ENCODE peak calls at places on chromosome 14, in four cellular contexts. One of them, this sample, is unnamed.

GRCh38 chr14:38127784-38128183 is 79.9 kb upstream of the SSTR1 start:
- DNase-seq in cardiac fibroblast: peak
- DNase-seq in lower leg skin: no peak
- DNase-seq in endothelial cell: no peak
- DNase-seq in this sample: no peak

GRCh38 chr14:71891185-71891584 is 41.0 kb upstream of the RGS6 start:
- DNase-seq in cardiac fibroblast: no peak
- DNase-seq in lower leg skin: no peak
- DNase-seq in endothelial cell: no peak
- DNase-seq in this sample: no peak

GRCh38 chr14:71739273-71739990 is 192.8 kb upstream of the RGS6 start:
- DNase-seq in cardiac fibroblast: peak
- DNase-seq in lower leg skin: no peak
- DNase-seq in endothelial cell: peak
- DNase-seq in this sample: no peak

GRCh38 chr14:78074546-78074945 is 95.6 kb upstream of the NRXN3 start:
- DNase-seq in cardiac fibroblast: no peak
- DNase-seq in lower leg skin: no peak
- DNase-seq in endothelial cell: no peak
- DNase-seq in this sample: no peak

GRCh38 chr14:40623641-40624040 is 983.0 kb upstream of the LRFN5 start:
- DNase-seq in cardiac fibroblast: no peak
- DNase-seq in lower leg skin: no peak
- DNase-seq in endothelial cell: no peak
- DNase-seq in this sample: no peak

GRCh38 chr14:64696355-64696844 is 7.8 kb upstream of the PLEKHG3 start:
- DNase-seq in cardiac fibroblast: no peak
- DNase-seq in lower leg skin: no peak
- DNase-seq in endothelial cell: no peak
- DNase-seq in this sample: no peak

GRCh38 chr14:77979666-77980351 is 179.9 kb downstream of the ADCK1 start:
- DNase-seq in cardiac fibroblast: no peak
- DNase-seq in lower leg skin: no peak
- DNase-seq in endothelial cell: peak
- DNase-seq in this sample: no peak

GRCh38 chr14:100873083-100873482 is 30.4 kb downstream of the RTL1 start:
- DNase-seq in cardiac fibroblast: no peak
- DNase-seq in lower leg skin: no peak
- DNase-seq in endothelial cell: no peak
- DNase-seq in this sample: no peak

GRCh38 chr14:104585966-104586702 is 6.6 kb downstream of the C14orf180 start:
- DNase-seq in cardiac fibroblast: peak
- DNase-seq in lower leg skin: no peak
- DNase-seq in endothelial cell: no peak
- DNase-seq in this sample: no peak

GRCh38 chr14:26370118-26370517 is 227.7 kb downstream of the NOVA1 start:
- DNase-seq in cardiac fibroblast: peak
- DNase-seq in lower leg skin: no peak
- DNase-seq in endothelial cell: no peak
- DNase-seq in this sample: no peak

GRCh38 chr14:99133563-99134332 is 138.2 kb downstream of the BCL11B start:
- DNase-seq in cardiac fibroblast: no peak
- DNase-seq in lower leg skin: no peak
- DNase-seq in endothelial cell: peak
- DNase-seq in this sample: no peak

GRCh38 chr14:58703149-58703509 is 65.4 kb downstream of the DACT1 start:
- DNase-seq in cardiac fibroblast: no peak
- DNase-seq in lower leg skin: no peak
- DNase-seq in endothelial cell: no peak
- DNase-seq in this sample: no peak

GRCh38 chr14:100237735-100238418 is 1.1 kb upstream of the YY1 start:
- DNase-seq in cardiac fibroblast: peak
- DNase-seq in lower leg skin: peak
- DNase-seq in endothelial cell: peak
- DNase-seq in this sample: peak

GRCh38 chr14:82223276-82223675 is 689.6 kb upstream of the SEL1L start:
- DNase-seq in cardiac fibroblast: no peak
- DNase-seq in lower leg skin: no peak
- DNase-seq in endothelial cell: no peak
- DNase-seq in this sample: no peak

GRCh38 chr14:90850487-90850886 is 34.3 kb upstream of the TTC7B start:
- DNase-seq in cardiac fibroblast: peak
- DNase-seq in lower leg skin: no peak
- DNase-seq in endothelial cell: peak
- DNase-seq in this sample: no peak

GRCh38 chr14:83960832-83961512 is 1569.0 kb upstream of the FLRT2 start:
- DNase-seq in cardiac fibroblast: no peak
- DNase-seq in lower leg skin: no peak
- DNase-seq in endothelial cell: no peak
- DNase-seq in this sample: no peak

GRCh38 chr14:58560208-58560607 is 77.6 kb upstream of the DACT1 start:
- DNase-seq in cardiac fibroblast: peak
- DNase-seq in lower leg skin: no peak
- DNase-seq in endothelial cell: no peak
- DNase-seq in this sample: no peak

GRCh38 chr14:50668852-50669194 is 717 bp upstream of the SAV1 start:
- DNase-seq in cardiac fibroblast: no peak
- DNase-seq in lower leg skin: no peak
- DNase-seq in endothelial cell: no peak
- DNase-seq in this sample: no peak

GRCh38 chr14:92963301-92964123 is 40.6 kb downstream of the CHGA start:
- DNase-seq in cardiac fibroblast: no peak
- DNase-seq in lower leg skin: no peak
- DNase-seq in endothelial cell: no peak
- DNase-seq in this sample: no peak

GRCh38 chr14:99325591-99325990 is 53.6 kb upstream of the BCL11B start:
- DNase-seq in cardiac fibroblast: no peak
- DNase-seq in lower leg skin: no peak
- DNase-seq in endothelial cell: no peak
- DNase-seq in this sample: no peak

GRCh38 chr14:50562841-50563240 is 2.9 kb downstream of the ATL1 start:
- DNase-seq in cardiac fibroblast: no peak
- DNase-seq in lower leg skin: no peak
- DNase-seq in endothelial cell: no peak
- DNase-seq in this sample: no peak

GRCh38 chr14:38129705-38130104 is 78.0 kb upstream of the SSTR1 start:
- DNase-seq in cardiac fibroblast: no peak
- DNase-seq in lower leg skin: no peak
- DNase-seq in endothelial cell: no peak
- DNase-seq in this sample: no peak

GRCh38 chr14:61561657-61562276 is 133.5 kb upstream of the HIF1A start:
- DNase-seq in cardiac fibroblast: peak
- DNase-seq in lower leg skin: peak
- DNase-seq in endothelial cell: peak
- DNase-seq in this sample: no peak

GRCh38 chr14:41873379-41874034 is 266.8 kb downstream of the LRFN5 start:
- DNase-seq in cardiac fibroblast: peak
- DNase-seq in lower leg skin: no peak
- DNase-seq in endothelial cell: no peak
- DNase-seq in this sample: no peak

DNA sequence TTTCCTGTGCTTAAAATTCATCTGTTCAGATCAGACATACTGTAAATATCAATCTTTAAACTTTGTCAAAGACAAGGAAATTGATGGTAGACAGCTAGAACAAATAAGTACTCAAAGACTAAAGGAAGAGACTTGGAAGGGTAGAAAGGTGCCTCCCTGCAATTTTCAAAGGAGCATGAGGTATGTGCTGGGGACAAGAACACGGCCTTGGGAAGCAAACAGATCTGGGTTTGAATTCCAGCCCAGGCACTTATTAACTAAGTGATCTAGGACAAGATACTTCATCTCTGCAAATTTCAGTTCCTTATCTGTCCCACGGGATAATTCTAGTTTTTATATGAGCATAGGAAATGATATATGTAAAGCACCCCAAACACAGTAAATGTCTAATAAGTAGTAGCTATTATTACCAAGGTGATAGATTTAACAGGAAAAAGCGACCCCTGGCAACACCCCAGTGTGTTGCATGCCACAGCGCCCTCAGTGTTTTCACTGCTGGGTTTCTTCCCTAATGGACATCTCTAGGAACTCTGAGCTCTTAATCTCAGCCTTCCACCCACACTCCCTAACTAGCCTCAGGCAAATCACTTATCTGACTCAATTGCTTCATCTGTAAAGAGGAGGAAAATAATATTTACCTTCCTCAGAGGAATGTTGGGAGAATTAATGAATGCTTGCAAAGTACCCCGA is 44.7 kb upstream of the BMP4 start:
- DNase-seq in cardiac fibroblast: no peak
- DNase-seq in lower leg skin: no peak
- DNase-seq in endothelial cell: no peak
- DNase-seq in this sample: no peak
- TF ChIP-seq CTCF in cardiac fibroblast: no peak
- TF ChIP-seq CTCF in lower leg skin: no peak
- TF ChIP-seq CTCF in endothelial cell: no peak
- TF ChIP-seq CTCF in this sample: no peak

DNA sequence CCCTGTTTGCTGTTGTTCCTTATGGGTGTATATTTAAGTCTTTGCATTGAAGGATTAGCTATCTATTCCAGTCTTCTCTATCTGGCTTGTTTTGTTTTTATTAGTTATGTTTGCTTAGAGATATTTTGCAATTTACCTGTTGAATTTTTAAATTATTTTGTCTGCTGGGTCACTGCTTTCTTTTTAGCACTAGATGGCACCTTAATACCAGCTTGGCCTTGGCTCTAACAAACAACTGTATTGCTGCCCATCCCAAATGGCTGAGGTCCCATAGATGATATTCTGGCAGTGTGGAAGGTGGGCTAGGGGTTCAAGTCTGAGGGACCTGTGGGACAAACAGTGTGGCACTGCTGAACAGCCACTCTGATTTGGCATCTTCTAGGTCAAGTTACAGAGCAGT is 144.0 kb upstream of the FBXO33 start:
- DNase-seq in cardiac fibroblast: no peak
- DNase-seq in lower leg skin: no peak
- DNase-seq in endothelial cell: no peak
- DNase-seq in this sample: no peak
- TF ChIP-seq CTCF in cardiac fibroblast: no peak
- TF ChIP-seq CTCF in lower leg skin: no peak
- TF ChIP-seq CTCF in endothelial cell: no peak
- TF ChIP-seq CTCF in this sample: no peak

GRCh38 chr14:75259510-75259855 is 19.1 kb upstream of the FOS start:
- DNase-seq in cardiac fibroblast: peak
- DNase-seq in lower leg skin: no peak
- DNase-seq in endothelial cell: no peak
- DNase-seq in this sample: no peak
- TF ChIP-seq CTCF in cardiac fibroblast: peak
- TF ChIP-seq CTCF in lower leg skin: no peak
- TF ChIP-seq CTCF in endothelial cell: no peak
- TF ChIP-seq CTCF in this sample: no peak

DNA sequence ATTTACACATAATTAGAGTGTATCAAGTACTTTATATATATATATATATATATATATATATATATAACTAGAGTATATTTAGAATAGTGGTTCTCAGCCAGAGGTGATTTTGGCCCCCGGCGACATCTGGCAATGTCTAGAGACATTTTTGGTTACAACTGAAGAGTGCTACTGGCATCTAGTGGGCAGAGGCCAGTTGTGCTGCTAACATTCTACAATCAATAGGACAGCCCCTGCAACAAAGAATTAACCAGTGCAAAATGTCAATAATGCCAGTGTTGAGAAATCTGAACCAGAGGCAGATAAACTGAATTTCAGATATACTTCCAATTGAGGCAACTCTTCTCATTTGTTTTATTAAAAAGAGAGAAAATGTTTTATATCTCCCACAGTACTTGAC is 8.9 kb downstream of the GTF2A1 start:
- DNase-seq in cardiac fibroblast: peak
- DNase-seq in lower leg skin: no peak
- DNase-seq in endothelial cell: no peak
- DNase-seq in this sample: no peak
- TF ChIP-seq CTCF in cardiac fibroblast: peak
- TF ChIP-seq CTCF in lower leg skin: no peak
- TF ChIP-seq CTCF in endothelial cell: no peak
- TF ChIP-seq CTCF in this sample: peak

GRCh38 chr14:74950795-74951442 is 4.5 kb downstream of the PGF start:
- DNase-seq in cardiac fibroblast: no peak
- DNase-seq in lower leg skin: no peak
- DNase-seq in endothelial cell: no peak
- DNase-seq in this sample: no peak

GRCh38 chr14:74948228-74949175 is 6.9 kb downstream of the PGF start:
- DNase-seq in cardiac fibroblast: no peak
- DNase-seq in lower leg skin: no peak
- DNase-seq in endothelial cell: no peak
- DNase-seq in this sample: no peak

GRCh38 chr14:74947353-74948227 is 7.8 kb downstream of the PGF start:
- DNase-seq in cardiac fibroblast: no peak
- DNase-seq in lower leg skin: no peak
- DNase-seq in endothelial cell: no peak
- DNase-seq in this sample: no peak

GRCh38 chr14:74949859-74950572 is 5.4 kb downstream of the PGF start:
- DNase-seq in cardiac fibroblast: no peak
- DNase-seq in lower leg skin: no peak
- DNase-seq in endothelial cell: no peak
- DNase-seq in this sample: no peak

GRCh38 chr14:74949211-74949610 is 6.2 kb downstream of the PGF start:
- DNase-seq in cardiac fibroblast: no peak
- DNase-seq in lower leg skin: no peak
- DNase-seq in endothelial cell: no peak
- DNase-seq in this sample: no peak
- TF ChIP-seq CTCF in cardiac fibroblast: no peak
- TF ChIP-seq CTCF in lower leg skin: no peak
- TF ChIP-seq CTCF in endothelial cell: no peak
- TF ChIP-seq CTCF in this sample: no peak

GRCh38 chr14:20143911-20144310 is 5.3 kb downstream of the OR4N5 start:
- DNase-seq in cardiac fibroblast: no peak
- DNase-seq in lower leg skin: no peak
- DNase-seq in endothelial cell: no peak
- DNase-seq in this sample: no peak
- TF ChIP-seq CTCF in cardiac fibroblast: no peak
- TF ChIP-seq CTCF in lower leg skin: no peak
- TF ChIP-seq CTCF in endothelial cell: no peak
- TF ChIP-seq CTCF in this sample: no peak